ENCODE peak calls at places on chromosomes 5 and 9, in four cellular contexts. R, J, E and N are unnamed samples.
A peak's percentile ranks its signal among the peaks of the same experiment; 100 is the strongest.

GRCh38 chr9:92714016-92714415 is 44.1 kb upstream of the IPPK start:
- DNase-seq in R (no peak), J (no peak), E (no peak), N (no peak)

GRCh38 chr9:27073841-27074728 is 34.9 kb upstream of the TEK start:
- DNase-seq in R (no peak), J (no peak), E (peak; percentile 31), N (no peak)

GRCh38 chr9:126661521-126662251 is 48.0 kb downstream of the LMX1B start:
- DNase-seq in R (peak; percentile 23), J (no peak), E (peak; percentile 33), N (no peak)

GRCh38 chr9:130235558-130236435 is 29.8 kb upstream of the HMCN2 start:
- DNase-seq in R (peak; percentile 63), J (peak; percentile 46), E (peak; percentile 61), N (no peak)

GRCh38 chr5:65184780-65185179 is 296.9 kb downstream of the ADAMTS6 start:
- DNase-seq in R (no peak), J (no peak), E (no peak), N (no peak)

GRCh38 chr9:1979815-1980367 is 35.3 kb upstream of the SMARCA2 start:
- DNase-seq in R (peak; percentile 55), J (no peak), E (peak; percentile 60), N (no peak)

GRCh38 chr5:112738180-112738560 is 485 bp downstream of the APC start:
- DNase-seq in R (no peak), J (peak; percentile 21), E (no peak), N (no peak)

GRCh38 chr9:5442400-5443011 is 4.8 kb upstream of the PLGRKT start:
- DNase-seq in R (peak; percentile 63), J (peak; percentile 41), E (peak; percentile 81), N (peak; percentile 68)

GRCh38 chr9:127898433-127899199 is 787 bp downstream of the ST6GALNAC6 start:
- DNase-seq in R (peak; percentile 71), J (peak; percentile 74), E (peak; percentile 93), N (no peak)

DNA sequence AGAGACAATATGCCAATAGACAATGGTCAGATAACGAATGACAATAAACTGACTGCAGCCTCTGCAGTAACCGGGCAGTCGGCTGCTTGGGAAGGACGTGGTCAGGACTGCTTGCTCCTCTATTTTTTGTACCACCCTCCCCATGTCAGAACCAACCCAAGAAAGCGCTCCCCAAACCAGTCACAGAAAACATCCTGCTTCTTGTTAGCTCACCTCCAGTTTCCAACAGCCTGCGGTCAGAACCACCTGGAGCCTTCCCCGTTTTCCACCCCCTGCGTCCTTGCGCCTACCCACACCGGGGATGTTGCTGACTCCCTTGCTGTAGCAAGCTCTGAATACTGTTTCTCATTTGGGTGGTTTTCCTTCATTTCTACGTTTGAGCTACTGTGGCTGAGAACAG is 1.7 kb upstream of the MRNIP start:
- DNase-seq in R (no peak), J (no peak), E (no peak), N (no peak)
- H3K4me3 ChIP-seq in R (no peak overlapping the region), J (no peak overlapping the region), E (no peak overlapping the region), N (no peak overlapping the region)

GRCh38 chr5:42953061-42953460 is 87.1 kb downstream of the ANXA2R start:
- DNase-seq in R (no peak), J (peak; percentile 7), E (peak; percentile 60), N (no peak)
- H3K4me3 ChIP-seq in R (no peak overlapping the region), J (peak overlapping the region; percentile 60), E (peak overlapping the region; percentile 66), N (no peak overlapping the region)

GRCh38 chr5:178998441-178998840 is 3.3 kb upstream of the GRM6 start:
- DNase-seq in R (no peak), J (no peak), E (no peak), N (no peak)
- H3K4me3 ChIP-seq in R (no peak overlapping the region), J (no peak overlapping the region), E (no peak overlapping the region), N (no peak overlapping the region)

GRCh38 chr5:83614841-83615240 is 105.8 kb downstream of the HAPLN1 start:
- DNase-seq in R (no peak), J (no peak), E (no peak), N (no peak)
- H3K4me3 ChIP-seq in R (no peak overlapping the region), J (no peak overlapping the region), E (no peak overlapping the region), N (no peak overlapping the region)

GRCh38 chr5:139710370-139711066 is 62.4 kb downstream of the CXXC5 start:
- DNase-seq in R (peak; percentile 71), J (peak; percentile 63), E (peak; percentile 63), N (no peak)
- H3K4me3 ChIP-seq in R (no peak overlapping the region), J (peak overlapping the region; percentile 53), E (peak overlapping the region; percentile 46), N (peak overlapping the region; percentile 47)

GRCh38 chr5:33936004-33936380 is 194 bp upstream of the RXFP3 start:
- DNase-seq in R (peak; percentile 55), J (peak; percentile 46), E (peak; percentile 66), N (peak; percentile 19)
- H3K4me3 ChIP-seq in R (no peak overlapping the region), J (peak overlapping the region; percentile 63), E (peak overlapping the region; percentile 59), N (peak overlapping the region; percentile 42)

GRCh38 chr9:122463828-122464632 is 13.7 kb downstream of the OR1J1 start:
- DNase-seq in R (no peak), J (no peak), E (no peak), N (no peak)
- H3K4me3 ChIP-seq in R (no peak overlapping the region), J (no peak overlapping the region), E (peak overlapping the region; percentile 52), N (peak overlapping the region; percentile 46)